ENCODE peak calls at places on chromosomes 6 and 20, in six cellular contexts. O is Calu3, V is Right ventricle myocardium superior, H is NCI-H2029 treated with DMSO at 0.1 percent for 48 hours, D is posterior cingulate gyrus, G is MG63. T is an unnamed sample.

GRCh38 chr20:45343445-45343866 is 4.8 kb downstream of the SDC4 start:
- DNase-seq in V (no peak), G (peak; percentile 47), D (no peak), O (peak; percentile 76), H (peak; percentile 86), T (peak; percentile 67)

GRCh38 chr6:156866181-156866862 is 89.1 kb downstream of the ARID1B start:
- DNase-seq in H (no peak), D (peak; percentile 85), G (peak; percentile 69), O (no peak), V (no peak), T (no peak)

GRCh38 chr20:37265152-37265551 is 3.5 kb upstream of the GHRH start:
- DNase-seq in D (no peak), G (no peak), O (no peak), V (no peak), H (no peak), T (no peak)

GRCh38 chr6:125099211-125100017 is 54.2 kb upstream of the TPD52L1 start:
- DNase-seq in H (peak; percentile 51), V (peak; percentile 81), O (peak; percentile 56), G (peak; percentile 62), D (peak; percentile 97), T (peak; percentile 17)

GRCh38 chr6:33846226-33846625 is 42.4 kb upstream of the MLN start:
- DNase-seq in V (no peak), G (no peak), D (no peak), O (no peak), H (no peak), T (no peak)

GRCh38 chr6:161745594-161745993 is 471.7 kb upstream of the AGPAT4 start:
- DNase-seq in G (no peak), V (no peak), O (no peak), D (no peak), H (no peak), T (no peak)

GRCh38 chr6:100175814-100176275 is 181.8 kb upstream of the MCHR2 start:
- DNase-seq in G (peak; percentile 49), V (no peak), H (no peak), D (no peak), O (peak; percentile 31), T (no peak)

GRCh38 chr20:41956316-41957050 is 338.3 kb upstream of the CHD6 start:
- DNase-seq in H (peak; percentile 10), D (no peak), V (no peak), G (no peak), O (peak; percentile 18), T (no peak)

GRCh38 chr20:61882716-61883615 is 182.7 kb downstream of the TAF4 start:
- DNase-seq in V (peak; percentile 17), H (no peak), O (no peak), D (no peak), G (no peak), T (no peak)

GRCh38 chr6:72212686-72213085 is 326.3 kb downstream of the RIMS1 start:
- DNase-seq in O (no peak), H (no peak), G (no peak), D (peak; percentile 37), V (no peak), T (no peak)

GRCh38 chr6:100338090-100338489 is 126.6 kb downstream of the SIM1 start:
- DNase-seq in D (no peak), O (no peak), G (no peak), V (no peak), H (no peak), T (no peak)

GRCh38 chr6:27755768-27756167 is 156.4 kb downstream of the OR2B2 start:
- DNase-seq in V (no peak), O (no peak), D (no peak), G (no peak), H (no peak), T (no peak)

GRCh38 chr6:34546551-34547321 is 9.4 kb downstream of the SPDEF start:
- DNase-seq in D (no peak), O (peak; percentile 83), G (peak; percentile 62), V (peak; percentile 72), H (peak; percentile 84), T (peak; percentile 71)

GRCh38 chr6:16683524-16684194 is 77.6 kb downstream of the ATXN1 start:
- DNase-seq in G (peak; percentile 83), V (no peak), D (no peak), O (peak; percentile 15), H (no peak), T (peak; percentile 42)

GRCh38 chr6:143465546-143465945 is 14.9 kb downstream of the PEX3 start:
- DNase-seq in D (no peak), H (no peak), V (no peak), O (no peak), G (no peak), T (no peak)

GRCh38 chr6:2028457-2029038 is 216.9 kb downstream of the GMDS start:
- DNase-seq in G (no peak), H (peak; percentile 23), D (no peak), V (no peak), O (no peak), T (no peak)

GRCh38 chr6:33764036-33764435 is 17.3 kb upstream of the IP6K3 start:
- DNase-seq in H (no peak), G (no peak), O (no peak), V (no peak), D (peak; percentile 63), T (no peak)

GRCh38 chr6:104788400-104788799 is 71.3 kb downstream of the HACE1 start:
- DNase-seq in V (no peak), H (no peak), O (no peak), D (no peak), G (no peak), T (no peak)

GRCh38 chr20:32965115-32965514 is 39.1 kb downstream of the SUN5 start:
- DNase-seq in G (no peak), D (peak; percentile 14), H (no peak), V (no peak), O (no peak), T (peak; percentile 8)

GRCh38 chr20:41138527-41139226 is 1.3 kb downstream of the PLCG1 start:
- DNase-seq in G (no peak), H (no peak), D (peak; percentile 52), V (no peak), O (no peak), T (no peak)

GRCh38 chr20:37474386-37474785 is 46.7 kb upstream of the NNAT start:
- DNase-seq in O (no peak), V (no peak), G (no peak), H (no peak), D (no peak), T (no peak)

T was measured in mucosa of gallbladder.